ENCODE peak calls at places on chromosomes 6 and 20, in six cellular contexts. T, R, Y, Q, M and L are unnamed samples.

GRCh38 chr6:36954262-36954931 is at the start of gene PI16:
- DNase-seq in R (no peak), Q (no peak), T (no peak), Y (no peak), M (no peak), L (no peak)

GRCh38 chr6:79544939-79545450 is 7.8 kb upstream of the LCA5 start:
- DNase-seq in T (peak), Y (peak), R (peak), Q (peak), M (peak), L (peak)

GRCh38 chr6:45754432-45754831 is 261.2 kb downstream of the CLIC5 start:
- DNase-seq in R (no peak), Q (no peak), T (no peak), M (no peak), Y (no peak), L (no peak)

GRCh38 chr6:78300885-78301284 is 566.5 kb upstream of the IRAK1BP1 start:
- DNase-seq in Y (no peak), T (no peak), R (no peak), Q (no peak), M (no peak), L (no peak)

GRCh38 chr20:63860325-63861051 is 810 bp upstream of the ABHD16B start:
- DNase-seq in R (no peak), Y (no peak), M (no peak), T (no peak), Q (peak), L (no peak)

GRCh38 chr6:84583784-84584183 is 180.6 kb downstream of the TBX18 start:
- DNase-seq in T (peak), Y (no peak), M (no peak), R (no peak), Q (no peak), L (no peak)

GRCh38 chr6:105432797-105433196 is 29.9 kb upstream of the PREP start:
- DNase-seq in R (no peak), T (peak), Q (no peak), M (no peak), Y (no peak), L (no peak)

GRCh38 chr6:166952567-166953464 is 3.5 kb downstream of the RNASET2 start:
- DNase-seq in T (no peak), M (no peak), Q (no peak), R (no peak), Y (no peak), L (no peak)

GRCh38 chr20:62896526-62896925 is 29.8 kb downstream of the DIDO1 start:
- DNase-seq in T (no peak), M (no peak), Q (no peak), R (no peak), Y (no peak), L (no peak)

GRCh38 chr20:48339147-48339985 is 488.4 kb downstream of the PREX1 start:
- DNase-seq in R (no peak), Q (no peak), M (peak), T (peak), Y (no peak), L (no peak)

GRCh38 chr6:144334150-144334708 is 49.1 kb downstream of the UTRN start:
- DNase-seq in M (no peak), Y (peak), T (no peak), R (no peak), Q (peak), L (peak)

GRCh38 chr6:35911871-35912653 is 8.8 kb downstream of the SRPK1 start:
- DNase-seq in Q (no peak), M (no peak), T (peak), Y (no peak), R (no peak), L (no peak)

GRCh38 chr6:115932481-115932880 is 128.2 kb downstream of the FRK start:
- DNase-seq in M (no peak), T (no peak), Y (no peak), Q (no peak), R (no peak), L (no peak)

GRCh38 chr6:133340557-133340956 is 99.4 kb downstream of the EYA4 start:
- DNase-seq in R (no peak), Y (no peak), Q (no peak), T (peak), M (no peak), L (no peak)

GRCh38 chr6:158382491-158382890 is 70.2 kb downstream of the TULP4 start:
- DNase-seq in R (no peak), T (no peak), Y (no peak), M (no peak), Q (no peak), L (no peak)

GRCh38 chr6:53702316-53702715 is 36.8 kb upstream of the KLHL31 start:
- DNase-seq in Y (no peak), R (no peak), T (no peak), M (no peak), Q (no peak), L (peak)

GRCh38 chr6:140921366-140922226 is 1211.1 kb upstream of the GJE1 start:
- DNase-seq in T (peak), R (peak), M (no peak), Q (no peak), Y (no peak), L (no peak)

GRCh38 chr6:132736239-132736638 is 21.5 kb downstream of the VNN2 start:
- DNase-seq in T (peak), Y (no peak), M (no peak), R (no peak), Q (no peak), L (no peak)

GRCh38 chr6:105507811-105508210 is 104.9 kb upstream of the PREP start:
- DNase-seq in M (no peak), T (no peak), Y (no peak), Q (no peak), R (no peak), L (no peak)

GRCh38 chr20:6886065-6886729 is 118.7 kb downstream of the BMP2 start:
- DNase-seq in M (no peak), T (no peak), Q (no peak), Y (no peak), R (no peak), L (no peak)

GRCh38 chr6:12296255-12296573 is 6.1 kb downstream of the EDN1 start:
- DNase-seq in Q (no peak), R (no peak), M (no peak), T (peak), Y (no peak), L (no peak)

GRCh38 chr6:22236626-22237414 is 60.0 kb downstream of the PRL start:
- DNase-seq in R (no peak), M (no peak), Y (no peak), Q (no peak), T (peak), L (peak)

GRCh38 chr6:166955121-166955864 is 1.1 kb downstream of the RNASET2 start:
- DNase-seq in Y (no peak), M (peak), T (no peak), R (no peak), Q (peak), L (peak)

GRCh38 chr20:50663095-50663821 is 28.1 kb downstream of the RIPOR3 start:
- DNase-seq in M (no peak), R (no peak), Y (no peak), Q (no peak), T (no peak), L (no peak)

GRCh38 chr6:136579800-136580199 is 29.6 kb upstream of the MAP7 start:
- DNase-seq in T (peak), M (no peak), Y (no peak), Q (no peak), R (no peak), L (no peak)

GRCh38 chr6:7159790-7160525 is 52.2 kb downstream of the RREB1 start:
- DNase-seq in T (no peak), Q (no peak), Y (no peak), M (no peak), R (no peak), L (no peak)

GRCh38 chr6:134247271-134247833 is 70.6 kb downstream of the SGK1 start:
- DNase-seq in R (no peak), M (no peak), Y (no peak), Q (no peak), T (no peak), L (no peak)

GRCh38 chr6:142946924-142947701 is 2.1 kb upstream of the HIVEP2 start:
- DNase-seq in Q (peak), M (peak), Y (peak), R (no peak), T (peak), L (peak)

GRCh38 chr6:624979-625378 is 31.9 kb downstream of the HUS1B start:
- DNase-seq in Y (no peak), T (peak), Q (no peak), R (no peak), M (no peak), L (no peak)

GRCh38 chr6:108453601-108454157 is 107.0 kb upstream of the FOXO3 start:
- DNase-seq in M (no peak), T (peak), R (no peak), Q (no peak), Y (no peak), L (no peak)

GRCh38 chr20:3316131-3316530 is 77.1 kb upstream of the SLC4A11 start:
- DNase-seq in Y (peak), M (peak), T (no peak), Q (no peak), R (no peak), L (no peak)

GRCh38 chr6:105304366-105304765 is 98.5 kb downstream of the PREP start:
- DNase-seq in Q (no peak), R (no peak), T (no peak), M (no peak), Y (no peak), L (no peak)

GRCh38 chr6:46994933-46995332 is 47.2 kb downstream of the ADGRF1 start:
- DNase-seq in Q (no peak), Y (no peak), M (no peak), T (no peak), R (no peak), L (no peak)

GRCh38 chr6:9138856-9139426 is 703.6 kb upstream of the SLC35B3 start:
- DNase-seq in Y (no peak), T (peak), Q (no peak), R (no peak), M (no peak), L (no peak)

GRCh38 chr20:54194724-54195438 is 13.0 kb upstream of the PFDN4 start:
- DNase-seq in R (no peak), M (no peak), Y (no peak), T (peak), Q (no peak), L (no peak)

GRCh38 chr6:30185846-30186484 is 22.6 kb downstream of the TRIM15 start:
- DNase-seq in R (no peak), Y (no peak), M (no peak), T (no peak), Q (no peak), L (no peak)

GRCh38 chr6:139230421-139230840 is 61.4 kb downstream of the TXLNB start:
- DNase-seq in R (no peak), T (peak), Q (no peak), Y (no peak), M (peak), L (no peak)

GRCh38 chr6:155085582-155086253 is 90.6 kb downstream of the TIAM2 start:
- DNase-seq in R (no peak), Y (no peak), M (no peak), Q (no peak), T (peak), L (no peak)

GRCh38 chr20:7272512-7272911 is 505.0 kb downstream of the BMP2 start:
- DNase-seq in Q (no peak), Y (no peak), M (no peak), T (no peak), R (no peak), L (no peak)

GRCh38 chr6:45709834-45710233 is 305.8 kb downstream of the CLIC5 start:
- DNase-seq in R (no peak), T (no peak), M (no peak), Y (no peak), Q (no peak), L (no peak)

GRCh38 chr6:34154668-34155447 is 9.0 kb upstream of the GRM4 start:
- DNase-seq in Q (peak), R (no peak), T (peak), Y (peak), M (peak), L (peak)
- H3K4me3 ChIP-seq in Q (no peak), R (peak), T (no peak), Y (no peak), M (peak), L (peak)

GRCh38 chr20:10463622-10464021 is 28.5 kb downstream of the SLX4IP start:
- DNase-seq in Q (no peak), Y (no peak), M (no peak), T (no peak), R (no peak), L (no peak)
- TF ChIP-seq CTCF in Q (no peak), Y (no peak), M (no peak), T (no peak), R (no peak), L (no peak)

GRCh38 chr6:31572041-31572911 is at the start of gene LTA:
- DNase-seq in Y (no peak), R (no peak), Q (peak), M (no peak), T (no peak), L (no peak)
- H3K4me3 ChIP-seq in Y (no peak), R (no peak), Q (no peak), M (no peak), T (no peak), L (no peak)

DNA sequence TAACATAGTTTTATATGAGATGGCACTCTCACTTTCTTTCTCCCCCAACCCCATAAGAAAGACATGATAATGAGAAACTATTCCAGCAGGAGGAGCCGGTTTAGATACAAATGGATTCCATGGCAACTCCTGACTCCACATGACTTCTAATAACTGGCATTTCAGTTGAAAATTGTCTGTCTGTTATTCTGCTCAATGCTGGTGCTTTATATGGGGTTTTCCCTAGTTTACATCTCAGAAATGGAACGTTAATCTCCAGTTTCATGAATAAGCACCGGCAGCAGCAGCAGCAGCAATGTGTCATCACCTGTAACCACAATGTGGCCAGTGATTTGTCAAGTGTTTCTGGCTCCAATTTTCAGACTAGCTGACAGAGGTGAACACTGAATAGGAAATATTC is 8.0 kb upstream of the SIM1 start:
- DNase-seq in Q (no peak), M (no peak), R (no peak), T (peak), Y (no peak), L (no peak)
- TF ChIP-seq CTCF in Q (no peak), M (no peak), R (no peak), T (no peak), Y (no peak), L (no peak)

DNA sequence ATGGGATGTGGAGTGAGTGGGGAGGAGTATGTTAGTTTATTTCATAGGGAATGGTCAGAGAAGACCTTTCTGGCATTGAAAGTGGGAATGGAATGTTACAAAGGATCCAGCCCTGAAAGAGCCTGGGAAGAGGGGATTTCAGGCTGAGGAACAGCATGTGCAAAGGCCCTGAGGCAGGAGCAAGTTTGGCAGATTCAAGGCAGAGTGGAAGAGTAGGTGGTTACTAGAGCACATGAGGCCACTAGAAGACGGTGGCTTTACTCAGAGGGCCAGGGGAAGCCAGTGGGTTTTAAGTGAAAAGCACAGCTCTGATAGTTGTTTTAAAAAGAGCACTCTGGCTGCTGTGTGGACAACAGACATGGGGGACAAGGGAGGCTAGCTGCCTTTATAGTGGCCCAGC is 227.2 kb downstream of the ZMYND8 start:
- DNase-seq in Q (no peak), R (no peak), Y (no peak), M (no peak), T (no peak), L (no peak)
- H3K4me3 ChIP-seq in Q (no peak), R (no peak), Y (no peak), M (no peak), T (no peak), L (no peak)

GRCh38 chr6:137817219-137817618 is 49.8 kb upstream of the TNFAIP3 start:
- DNase-seq in T (no peak), R (no peak), M (no peak), Q (no peak), Y (no peak), L (no peak)
- TF ChIP-seq CTCF in T (no peak), R (no peak), M (no peak), Q (no peak), Y (no peak), L (no peak)

GRCh38 chr6:109767961-109768360 is 76.9 kb downstream of the FIG4 start:
- DNase-seq in M (no peak), Q (no peak), R (no peak), Y (no peak), T (no peak), L (no peak)

GRCh38 chr6:109768485-109768884 is 77.4 kb downstream of the FIG4 start:
- DNase-seq in Y (no peak), M (no peak), R (no peak), Q (no peak), T (peak), L (no peak)

GRCh38 chr6:109769213-109769612 is 78.1 kb downstream of the FIG4 start:
- DNase-seq in M (no peak), Y (no peak), T (no peak), Q (no peak), R (no peak), L (no peak)

GRCh38 chr6:109770779-109771178 is 79.7 kb downstream of the FIG4 start:
- DNase-seq in T (no peak), Y (no peak), R (no peak), M (no peak), Q (no peak), L (no peak)

DNA sequence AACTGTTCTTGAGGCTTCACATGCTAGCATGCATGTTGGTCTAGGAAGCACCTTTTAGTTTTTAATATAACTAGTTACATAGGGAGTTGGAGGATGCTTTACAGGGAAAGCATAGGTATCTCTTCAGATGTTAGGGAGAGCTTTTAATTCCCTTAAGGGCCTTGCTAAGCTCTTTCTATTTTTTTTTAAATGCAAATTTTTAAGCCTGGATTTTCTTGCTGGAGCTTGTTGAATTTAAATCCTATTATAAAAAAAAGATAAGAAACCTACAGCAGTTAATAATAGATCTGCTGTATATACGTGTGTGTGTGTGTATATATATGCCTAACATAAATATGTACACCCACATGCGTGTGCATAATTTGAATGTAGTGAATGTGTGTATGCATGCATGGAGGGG is 79.0 kb downstream of the FIG4 start:
- DNase-seq in T (no peak), Q (no peak), R (no peak), Y (no peak), M (no peak), L (no peak)
- H3K4me3 ChIP-seq in T (no peak), Q (no peak), R (no peak), Y (no peak), M (no peak), L (no peak)

DNA sequence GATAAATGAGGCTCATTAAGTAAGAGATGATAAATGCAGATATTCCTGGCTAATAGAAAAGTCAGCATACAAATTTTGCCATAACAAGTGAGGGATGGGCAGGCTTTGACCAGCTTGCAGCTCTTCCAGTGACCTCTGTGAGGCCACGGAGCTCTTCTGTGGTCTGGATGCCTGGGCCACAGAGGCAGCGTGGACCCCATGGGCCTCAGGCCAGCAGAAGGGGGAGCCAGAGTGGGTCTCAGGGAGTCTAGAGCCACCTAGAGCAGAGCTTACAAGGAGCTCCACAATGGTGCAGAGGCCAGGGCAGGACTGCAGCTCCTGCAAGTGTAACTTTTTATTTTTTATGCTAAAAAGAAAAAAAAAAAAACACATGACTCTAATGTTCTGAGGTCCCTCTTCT is 165.1 kb downstream of the ARID1B start:
- DNase-seq in R (peak), Q (no peak), M (no peak), T (no peak), Y (no peak), L (no peak)
- TF ChIP-seq CTCF in R (peak), Q (no peak), M (no peak), T (no peak), Y (no peak), L (no peak)

GRCh38 chr20:38157635-38158495 is 7.2 kb downstream of the TGM2 start:
- DNase-seq in M (no peak), Y (no peak), T (peak), Q (no peak), R (no peak), L (no peak)

GRCh38 chr20:38156888-38157634 is 8.0 kb downstream of the TGM2 start:
- DNase-seq in Q (peak), T (peak), M (no peak), Y (peak), R (no peak), L (peak)

GRCh38 chr20:38159539-38159938 is 5.5 kb downstream of the TGM2 start:
- DNase-seq in T (no peak), Q (no peak), R (no peak), M (no peak), Y (no peak), L (no peak)

GRCh38 chr20:38159949-38160756 is 4.9 kb downstream of the TGM2 start:
- DNase-seq in Y (no peak), Q (no peak), M (no peak), R (no peak), T (no peak), L (no peak)

DNA sequence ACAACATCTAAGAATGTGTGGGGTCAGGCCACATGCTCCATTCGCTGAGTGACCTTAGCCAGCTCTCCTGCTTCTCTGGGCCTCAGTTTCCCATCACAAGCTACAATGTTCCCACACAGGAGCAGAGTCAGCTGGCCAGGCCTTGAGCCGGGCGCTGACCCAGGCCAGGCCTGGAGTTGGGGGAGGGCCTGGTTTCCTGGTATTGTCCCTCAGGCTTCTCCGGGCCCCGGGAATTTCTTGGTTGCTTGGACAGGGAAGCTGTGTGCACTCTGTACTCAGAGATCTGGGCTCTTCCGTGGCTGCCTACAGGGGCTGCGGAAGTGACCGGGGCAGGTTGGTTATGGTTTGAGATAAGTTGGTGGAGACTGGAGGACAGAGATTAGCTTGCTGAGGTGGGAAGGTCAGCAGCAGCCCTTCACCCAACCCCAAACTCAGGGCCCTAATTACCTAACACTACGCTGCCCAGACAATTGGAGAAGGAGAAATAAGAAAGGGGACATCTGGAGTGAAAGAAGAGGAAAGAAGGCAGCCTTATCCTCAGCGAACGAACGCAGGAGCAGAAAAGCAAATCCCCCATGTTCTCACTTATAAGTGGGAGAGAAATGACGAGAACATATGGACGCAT is 6.3 kb downstream of the TGM2 start:
- DNase-seq in M (no peak), T (no peak), R (no peak), Q (no peak), Y (peak), L (no peak)
- H3K4me3 ChIP-seq in M (no peak), T (no peak), R (no peak), Q (no peak), Y (no peak), L (no peak)